ENCODE peak calls at places on chromosomes 7 and 10, in four cellular contexts. Z is activated T-cell treated with anti-CD3 and anti-CD28 coated beads, Interleukin-2, amount 50 U/mL, for 24 hours; I is ovary; D is DMS53. K is an unnamed sample.
A peak's percentile ranks its signal among the peaks of the same experiment; 100 is the strongest.

GRCh38 chr10:95655571-95656290 is 780 bp downstream of the ALDH18A1 start:
- DNase-seq in Z (no peak), I (no peak), D (peak; percentile 59), K (no peak)

GRCh38 chr10:2619472-2619871 is 447.9 kb upstream of the PFKP start:
- DNase-seq in Z (no peak), I (no peak), D (peak; percentile 40), K (no peak)

GRCh38 chr10:11551915-11552602 is 59.4 kb downstream of the USP6NL start:
- DNase-seq in Z (no peak), I (no peak), D (peak; percentile 81), K (no peak)

GRCh38 chr10:75034131-75034512 is 77.3 kb upstream of the SAMD8 start:
- DNase-seq in Z (peak; percentile 58), I (no peak), D (peak; percentile 16), K (no peak)

GRCh38 chr10:59131673-59132072 is 44.8 kb upstream of the PHYHIPL start:
- DNase-seq in Z (no peak), I (no peak), D (peak; percentile 6), K (no peak)

GRCh38 chr7:36847946-36848345 is 123.7 kb upstream of the AOAH start:
- DNase-seq in Z (no peak), I (no peak), D (no peak), K (no peak)

GRCh38 chr10:48773580-48773979 is 88.9 kb downstream of the WDFY4 start:
- DNase-seq in Z (no peak), I (no peak), D (no peak), K (no peak)

GRCh38 chr7:124012864-124013263 is 20.0 kb downstream of the TMEM229A start:
- DNase-seq in Z (no peak), I (no peak), D (no peak), K (no peak)

GRCh38 chr7:20395094-20395493 is 64.4 kb downstream of the ITGB8 start:
- DNase-seq in Z (no peak), I (no peak), D (no peak), K (no peak)

GRCh38 chr7:73364006-73364728 is 36.2 kb downstream of the FKBP6 start:
- DNase-seq in Z (no peak), I (no peak), D (peak; percentile 38), K (no peak)